ENCODE peak calls at places on chromosomes 12 and 14, in four cellular contexts. Z, N, A and X are unnamed samples.

GRCh38 chr12:51009038-51009437 is 17.1 kb downstream of the SLC11A2 start:
- DNase-seq in Z (peak), A (peak), N (no peak), X (no peak)

GRCh38 chr14:104390221-104390931 is 189.2 kb upstream of the C14orf180 start:
- DNase-seq in N (no peak), A (peak), Z (no peak), X (no peak)

GRCh38 chr14:100790785-100791667 is 34.9 kb upstream of the MEG3 start:
- DNase-seq in N (no peak), A (no peak), Z (no peak), X (no peak)

GRCh38 chr12:71046215-71046614 is 111.6 kb downstream of the TSPAN8 start:
- DNase-seq in Z (no peak), A (no peak), N (peak), X (no peak)

GRCh38 chr12:80676856-80677255 is 30.6 kb upstream of the MYF6 start:
- DNase-seq in Z (no peak), A (no peak), N (no peak), X (no peak)

GRCh38 chr12:27652174-27652763 is 44.0 kb upstream of the REP15 start:
- DNase-seq in N (peak), A (no peak), Z (peak), X (no peak)

GRCh38 chr12:47267571-47267970 is 187.8 kb upstream of the AMIGO2 start:
- DNase-seq in A (no peak), N (peak), Z (no peak), X (no peak)

GRCh38 chr14:28751467-28752058 is 15.0 kb upstream of the FOXG1 start:
- DNase-seq in A (no peak), Z (no peak), N (peak), X (no peak)

GRCh38 chr12:6605425-6606330 is 1.5 kb downstream of the CHD4 start:
- DNase-seq in Z (peak), N (peak), A (no peak), X (peak)

GRCh38 chr14:77638738-77639137 is 22.3 kb upstream of the SPTLC2 start:
- DNase-seq in A (no peak), Z (no peak), N (peak), X (no peak)

GRCh38 chr14:22819191-22819988 is 4.2 kb upstream of the SLC7A7 start:
- DNase-seq in A (peak), N (peak), Z (no peak), X (no peak)

GRCh38 chr12:99915251-99916082 is 69.3 kb downstream of the ANKS1B start:
- DNase-seq in Z (no peak), N (peak), A (no peak), X (no peak)

GRCh38 chr12:10901427-10901826 is 7.9 kb downstream of the TAS2R13 start:
- DNase-seq in A (no peak), Z (no peak), N (no peak), X (no peak)

GRCh38 chr14:93231129-93231979 is 24.3 kb downstream of the UBR7 start:
- DNase-seq in N (peak), A (no peak), Z (no peak), X (no peak)

GRCh38 chr12:11623382-11623781 is 26.1 kb upstream of the ETV6 start:
- DNase-seq in A (no peak), N (no peak), Z (no peak), X (no peak)

GRCh38 chr12:110266980-110267620 is 13.9 kb upstream of the ATP2A2 start:
- DNase-seq in Z (no peak), N (peak), A (no peak), X (no peak)

GRCh38 chr12:89073027-89073398 is 279.3 kb downstream of the DUSP6 start:
- DNase-seq in Z (no peak), N (peak), A (no peak), X (no peak)

GRCh38 chr12:105212431-105212830 is 23.5 kb downstream of the APPL2 start:
- DNase-seq in A (no peak), Z (no peak), N (peak), X (no peak)

GRCh38 chr12:30794591-30795409 is 40.0 kb upstream of the CAPRIN2 start:
- DNase-seq in Z (no peak), A (no peak), N (peak), X (no peak)

GRCh38 chr14:99884834-99885648 is 91.8 kb downstream of the EML1 start:
- DNase-seq in N (peak), A (no peak), Z (peak), X (no peak)

GRCh38 chr12:89162704-89163261 is 189.5 kb downstream of the DUSP6 start:
- DNase-seq in A (peak), Z (no peak), N (peak), X (no peak)

GRCh38 chr12:117148642-117149041 is 41.6 kb downstream of the FBXO21 start:
- DNase-seq in A (no peak), N (no peak), Z (no peak), X (no peak)

DNA sequence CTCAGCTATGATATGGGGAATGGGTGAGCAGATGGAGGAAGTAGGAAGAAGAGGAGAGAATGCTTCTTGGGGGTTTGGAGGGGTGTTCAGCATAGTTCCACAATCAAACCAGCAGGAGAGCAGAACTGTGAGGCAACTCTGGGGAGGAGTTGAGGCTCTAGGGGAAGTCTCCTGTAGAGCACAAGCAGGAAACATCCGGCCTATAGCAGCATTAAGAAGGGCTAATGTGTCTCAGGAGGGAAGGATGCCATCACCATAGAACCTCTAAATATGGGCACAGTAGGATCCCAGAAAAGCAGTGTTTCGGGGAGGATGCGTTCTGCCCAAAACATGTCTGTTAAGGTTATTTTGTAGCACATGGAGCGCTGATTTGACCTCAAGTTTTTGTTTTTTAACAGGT is 8.4 kb upstream of the SALL2 start:
- DNase-seq in A (no peak), Z (no peak), N (no peak), X (no peak)
- H3K4me3 ChIP-seq in A (no peak), Z (no peak), N (no peak), X (no peak)

GRCh38 chr14:54428527-54428926 is 12.6 kb downstream of the CNIH1 start:
- DNase-seq in Z (no peak), N (no peak), A (no peak), X (no peak)

GRCh38 chr14:54425068-54425467 is 16.1 kb downstream of the CNIH1 start:
- DNase-seq in A (no peak), N (no peak), Z (no peak), X (no peak)

GRCh38 chr14:54425537-54426274 is 15.5 kb downstream of the CNIH1 start:
- DNase-seq in A (no peak), N (no peak), Z (no peak), X (no peak)

GRCh38 chr14:54424479-54424901 is 16.7 kb downstream of the CNIH1 start:
- DNase-seq in N (no peak), A (no peak), Z (no peak), X (no peak)

GRCh38 chr14:54427914-54428313 is 13.3 kb downstream of the CNIH1 start:
- DNase-seq in Z (no peak), A (no peak), N (no peak), X (no peak)
- H3K4me3 ChIP-seq in Z (no peak), A (no peak), N (no peak), X (no peak)

GRCh38 chr12:62882140-62882539 is 52.8 kb downstream of the PPM1H start:
- DNase-seq in N (no peak), A (no peak), Z (no peak), X (no peak)
- H3K4me3 ChIP-seq in N (no peak), A (no peak), Z (no peak), X (no peak)

DNA sequence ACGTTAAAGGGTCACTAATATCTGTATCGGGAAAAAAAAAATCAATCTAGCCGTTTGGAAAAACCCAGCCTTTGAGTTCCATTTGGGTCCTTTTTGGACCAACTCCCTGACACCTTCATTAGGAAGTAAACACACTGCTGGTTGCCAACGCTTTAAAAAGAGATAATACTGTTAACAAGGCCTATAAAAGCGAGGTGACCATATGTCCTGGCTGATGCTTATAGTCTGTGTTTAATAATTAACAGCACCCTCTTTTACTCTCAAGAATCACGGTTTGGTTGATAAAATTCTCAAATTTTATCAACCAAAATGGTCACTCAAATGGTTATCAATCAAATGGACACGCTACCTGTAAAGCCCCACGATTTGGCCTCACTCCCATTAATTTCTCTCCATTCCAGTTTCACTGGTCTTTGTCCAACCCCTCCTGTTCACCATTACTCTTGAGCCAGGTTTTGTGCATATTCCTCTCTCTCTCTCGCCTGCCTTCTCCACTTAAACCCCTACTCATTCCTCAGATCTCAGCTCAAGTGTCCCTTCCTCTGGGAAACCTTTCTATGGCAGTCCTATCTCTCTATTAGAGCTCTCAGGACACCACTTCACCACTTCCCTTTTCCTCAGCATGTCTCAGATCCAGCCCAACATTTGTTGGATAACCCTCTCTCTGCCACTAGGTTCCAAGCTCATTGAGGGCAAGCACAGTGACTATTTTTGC is 9.5 kb downstream of the BTG1 start:
- DNase-seq in N (no peak), Z (no peak), A (no peak), X (no peak)
- H3K4me3 ChIP-seq in N (no peak), Z (peak), A (no peak), X (peak)

GRCh38 chr12:572532-572899 is 90.7 kb downstream of the NINJ2 start:
- DNase-seq in N (peak), A (no peak), Z (no peak), X (no peak)

GRCh38 chr12:570237-570925 is 92.9 kb downstream of the NINJ2 start:
- DNase-seq in Z (no peak), N (peak), A (peak), X (no peak)

GRCh38 chr12:569803-570236 is 93.4 kb downstream of the NINJ2 start:
- DNase-seq in N (peak), Z (peak), A (peak), X (peak)

GRCh38 chr12:571795-572531 is 91.3 kb downstream of the NINJ2 start:
- DNase-seq in A (peak), N (peak), Z (no peak), X (no peak)

GRCh38 chr12:570949-571794 is 92.1 kb downstream of the NINJ2 start:
- DNase-seq in Z (no peak), A (peak), N (peak), X (no peak)
- H3K4me3 ChIP-seq in Z (no peak), A (no peak), N (peak), X (no peak)